ENCODE peak calls at places on chromosomes 16 and 17, in seven cellular contexts. G is fibroblast of pulmonary artery; Y is activated naive CD4-positive, alpha-beta T cell treated with anti-CD3 and anti-CD28 coated beads for 36 hours; P is brain pericyte; W is NCI-H1048; F is AG10803; L is NCI-H510A treated with DMSO at 0.1 percent for 48 hours. I is an unnamed sample.

GRCh38 chr17:47869114-47869513 is 18.2 kb upstream of the SP6 start:
- DNase-seq in L (no peak), W (no peak), G (no peak), Y (no peak), P (no peak), F (no peak), I (no peak)

GRCh38 chr17:38727661-38728220 is 2.4 kb upstream of the CISD3 start:
- DNase-seq in P (no peak), F (no peak), Y (peak; percentile 94), L (no peak), W (no peak), G (no peak), I (no peak)

GRCh38 chr16:50509521-50510341 is 38.5 kb upstream of the NKD1 start:
- DNase-seq in L (no peak), Y (peak; percentile 67), P (no peak), G (peak; percentile 21), F (peak; percentile 6), W (no peak), I (peak; percentile 30)

GRCh38 chr17:18851206-18851605 is 6.7 kb upstream of the PRPSAP2 start:
- DNase-seq in Y (no peak), P (no peak), F (no peak), W (no peak), G (no peak), L (no peak), I (no peak)

GRCh38 chr17:3954921-3955320 is 9.3 kb downstream of the ATP2A3 start:
- DNase-seq in P (no peak), L (no peak), G (no peak), F (no peak), W (no peak), Y (no peak), I (no peak)

GRCh38 chr16:49596699-49597291 is 223.2 kb downstream of the C16orf78 start:
- DNase-seq in L (no peak), F (no peak), Y (no peak), P (no peak), G (no peak), W (no peak), I (no peak)

GRCh38 chr17:36881323-36881722 is 56.0 kb upstream of the LHX1 start:
- DNase-seq in Y (no peak), W (no peak), P (no peak), L (no peak), G (no peak), F (no peak), I (no peak)

GRCh38 chr17:21285164-21286065 is 904 bp downstream of the MAP2K3 start:
- DNase-seq in P (no peak), L (peak; percentile 29), G (peak; percentile 79), W (no peak), Y (peak; percentile 39), F (peak; percentile 64), I (no peak)

GRCh38 chr17:33977729-33978514 is 277.2 kb upstream of the CCL2 start:
- DNase-seq in F (no peak), P (no peak), L (no peak), Y (no peak), G (no peak), W (no peak), I (no peak)

GRCh38 chr17:79874329-79874981 is 35.2 kb upstream of the CBX4 start:
- DNase-seq in Y (peak; percentile 28), W (no peak), P (no peak), F (peak; percentile 5), L (peak; percentile 27), G (peak; percentile 42), I (peak; percentile 73)

GRCh38 chr17:67682196-67682595 is 35.5 kb upstream of the NOL11 start:
- DNase-seq in G (no peak), F (no peak), L (no peak), Y (no peak), W (no peak), P (no peak), I (no peak)

GRCh38 chr17:5299383-5299782 is 17.3 kb downstream of the RABEP1 start:
- DNase-seq in L (no peak), P (no peak), W (no peak), G (no peak), F (peak; percentile 35), Y (no peak), I (no peak)

GRCh38 chr17:18020971-18021370 is 18.0 kb downstream of the ATPAF2 start:
- DNase-seq in P (no peak), F (no peak), W (no peak), G (no peak), L (no peak), Y (no peak), I (no peak)

GRCh38 chr17:18877104-18877503 is 19.2 kb downstream of the PRPSAP2 start:
- DNase-seq in P (no peak), F (peak; percentile 21), G (peak; percentile 7), W (no peak), Y (no peak), L (no peak), I (no peak)